ENCODE peak calls at places on chromosome 22, in five cellular contexts. One of them, this sample, is unnamed.

GRCh38 chr22:42915980-42916765 is 59.1 kb upstream of the ARFGAP3 start:
- DNase-seq in effector memory CD8-positive, alpha-beta T cell: no peak
- DNase-seq in amniotic stem cell: no peak
- DNase-seq in stimulated activated CD8-positive, alpha-beta memory T cell treated with anti-CD3 and anti-CD28 coated beads, Interleukin-4, amount 100 ng/mL, for 1 hour: no peak
- DNase-seq in smooth muscle cell of the brain vasculature: no peak
- DNase-seq in this sample: no peak

GRCh38 chr22:41822289-41823057 is 10.4 kb upstream of the SREBF2 start:
- DNase-seq in stimulated activated CD8-positive, alpha-beta memory T cell treated with anti-CD3 and anti-CD28 coated beads, Interleukin-4, amount 100 ng/mL, for 1 hour: peak; percentile 1
- DNase-seq in amniotic stem cell: peak; percentile 22
- DNase-seq in effector memory CD8-positive, alpha-beta T cell: peak; percentile 52
- DNase-seq in smooth muscle cell of the brain vasculature: no peak
- DNase-seq in this sample: no peak

GRCh38 chr22:49885881-49886280 is 32.2 kb downstream of the ZBED4 start:
- DNase-seq in smooth muscle cell of the brain vasculature: no peak
- DNase-seq in amniotic stem cell: no peak
- DNase-seq in effector memory CD8-positive, alpha-beta T cell: no peak
- DNase-seq in stimulated activated CD8-positive, alpha-beta memory T cell treated with anti-CD3 and anti-CD28 coated beads, Interleukin-4, amount 100 ng/mL, for 1 hour: no peak
- DNase-seq in this sample: no peak

GRCh38 chr22:42436402-42436801 is 4.2 kb upstream of the NFAM1 start:
- DNase-seq in stimulated activated CD8-positive, alpha-beta memory T cell treated with anti-CD3 and anti-CD28 coated beads, Interleukin-4, amount 100 ng/mL, for 1 hour: no peak
- DNase-seq in smooth muscle cell of the brain vasculature: no peak
- DNase-seq in effector memory CD8-positive, alpha-beta T cell: no peak
- DNase-seq in amniotic stem cell: no peak
- DNase-seq in this sample: no peak

GRCh38 chr22:17629167-17629489 is 579 bp upstream of the ATP6V1E1 start:
- DNase-seq in stimulated activated CD8-positive, alpha-beta memory T cell treated with anti-CD3 and anti-CD28 coated beads, Interleukin-4, amount 100 ng/mL, for 1 hour: no peak
- DNase-seq in amniotic stem cell: no peak
- DNase-seq in effector memory CD8-positive, alpha-beta T cell: no peak
- DNase-seq in smooth muscle cell of the brain vasculature: no peak
- DNase-seq in this sample: no peak

GRCh38 chr22:25021976-25022711 is 69.6 kb downstream of the KIAA1671 start:
- DNase-seq in amniotic stem cell: no peak
- DNase-seq in effector memory CD8-positive, alpha-beta T cell: no peak
- DNase-seq in smooth muscle cell of the brain vasculature: no peak
- DNase-seq in stimulated activated CD8-positive, alpha-beta memory T cell treated with anti-CD3 and anti-CD28 coated beads, Interleukin-4, amount 100 ng/mL, for 1 hour: no peak
- DNase-seq in this sample: no peak

GRCh38 chr22:28029201-28029948 is 110.3 kb upstream of the PITPNB start:
- DNase-seq in amniotic stem cell: no peak
- DNase-seq in effector memory CD8-positive, alpha-beta T cell: no peak
- DNase-seq in smooth muscle cell of the brain vasculature: no peak
- DNase-seq in stimulated activated CD8-positive, alpha-beta memory T cell treated with anti-CD3 and anti-CD28 coated beads, Interleukin-4, amount 100 ng/mL, for 1 hour: no peak
- DNase-seq in this sample: peak; percentile 7

GRCh38 chr22:36926309-36926708 is 12.9 kb downstream of the CSF2RB start:
- DNase-seq in effector memory CD8-positive, alpha-beta T cell: no peak
- DNase-seq in amniotic stem cell: no peak
- DNase-seq in smooth muscle cell of the brain vasculature: no peak
- DNase-seq in stimulated activated CD8-positive, alpha-beta memory T cell treated with anti-CD3 and anti-CD28 coated beads, Interleukin-4, amount 100 ng/mL, for 1 hour: no peak
- DNase-seq in this sample: no peak

GRCh38 chr22:47484960-47485571 is 722.6 kb downstream of the TBC1D22A start:
- DNase-seq in amniotic stem cell: no peak
- DNase-seq in stimulated activated CD8-positive, alpha-beta memory T cell treated with anti-CD3 and anti-CD28 coated beads, Interleukin-4, amount 100 ng/mL, for 1 hour: no peak
- DNase-seq in smooth muscle cell of the brain vasculature: no peak
- DNase-seq in effector memory CD8-positive, alpha-beta T cell: no peak
- DNase-seq in this sample: no peak

GRCh38 chr22:44801476-44801875 is 49.1 kb downstream of the ARHGAP8 start:
- DNase-seq in smooth muscle cell of the brain vasculature: no peak
- DNase-seq in amniotic stem cell: no peak
- DNase-seq in effector memory CD8-positive, alpha-beta T cell: no peak
- DNase-seq in stimulated activated CD8-positive, alpha-beta memory T cell treated with anti-CD3 and anti-CD28 coated beads, Interleukin-4, amount 100 ng/mL, for 1 hour: no peak
- DNase-seq in this sample: no peak

GRCh38 chr22:47295226-47295901 is 532.9 kb downstream of the TBC1D22A start:
- DNase-seq in smooth muscle cell of the brain vasculature: no peak
- DNase-seq in amniotic stem cell: no peak
- DNase-seq in stimulated activated CD8-positive, alpha-beta memory T cell treated with anti-CD3 and anti-CD28 coated beads, Interleukin-4, amount 100 ng/mL, for 1 hour: no peak
- DNase-seq in effector memory CD8-positive, alpha-beta T cell: no peak
- DNase-seq in this sample: no peak

GRCh38 chr22:23241562-23242472 is 61.5 kb downstream of the BCR start:
- DNase-seq in effector memory CD8-positive, alpha-beta T cell: no peak
- DNase-seq in smooth muscle cell of the brain vasculature: no peak
- DNase-seq in amniotic stem cell: no peak
- DNase-seq in stimulated activated CD8-positive, alpha-beta memory T cell treated with anti-CD3 and anti-CD28 coated beads, Interleukin-4, amount 100 ng/mL, for 1 hour: no peak
- DNase-seq in this sample: no peak

This sample was measured in natural killer cell.